ENCODE peak calls at places on chromosomes 12 and 14, in eight cellular contexts. One of them, this sample, is unnamed.

GRCh38 chr14:89681086-89682018 is 264.3 kb upstream of the FOXN3 start:
- DNase-seq in A549: no peak
- DNase-seq in H9: no peak
- DNase-seq in PC-9: no peak
- DNase-seq in ascending aorta: no peak
- DNase-seq in uterus: no peak
- DNase-seq in neuronal stem cell: no peak
- DNase-seq in CD8-positive, alpha-beta T cell: peak; percentile 33
- DNase-seq in this sample: no peak

GRCh38 chr14:96031691-96032090 is 7.5 kb upstream of the C14orf132 start:
- DNase-seq in A549: no peak
- DNase-seq in H9: no peak
- DNase-seq in PC-9: no peak
- DNase-seq in ascending aorta: no peak
- DNase-seq in uterus: no peak
- DNase-seq in neuronal stem cell: no peak
- DNase-seq in CD8-positive, alpha-beta T cell: no peak
- DNase-seq in this sample: no peak

GRCh38 chr12:72273499-72273837 is 1.3 kb downstream of the TRHDE start:
- DNase-seq in A549: no peak
- DNase-seq in H9: no peak
- DNase-seq in PC-9: no peak
- DNase-seq in ascending aorta: no peak
- DNase-seq in uterus: no peak
- DNase-seq in neuronal stem cell: no peak
- DNase-seq in CD8-positive, alpha-beta T cell: no peak
- DNase-seq in this sample: no peak

GRCh38 chr12:94789510-94790225 is 139.3 kb upstream of the TMCC3 start:
- DNase-seq in A549: no peak
- DNase-seq in H9: no peak
- DNase-seq in PC-9: no peak
- DNase-seq in ascending aorta: no peak
- DNase-seq in uterus: no peak
- DNase-seq in neuronal stem cell: no peak
- DNase-seq in CD8-positive, alpha-beta T cell: no peak
- DNase-seq in this sample: no peak

GRCh38 chr14:101889898-101890297 is 74.5 kb upstream of the DYNC1H1 start:
- DNase-seq in A549: peak; percentile 27
- DNase-seq in H9: no peak
- DNase-seq in PC-9: no peak
- DNase-seq in ascending aorta: peak; percentile 27
- DNase-seq in uterus: no peak
- DNase-seq in neuronal stem cell: no peak
- DNase-seq in CD8-positive, alpha-beta T cell: no peak
- DNase-seq in this sample: no peak

GRCh38 chr12:116504438-116504837 is 54.7 kb upstream of the MAP1LC3B2 start:
- DNase-seq in A549: no peak
- DNase-seq in H9: no peak
- DNase-seq in PC-9: no peak
- DNase-seq in ascending aorta: no peak
- DNase-seq in uterus: no peak
- DNase-seq in neuronal stem cell: no peak
- DNase-seq in CD8-positive, alpha-beta T cell: no peak
- DNase-seq in this sample: no peak

GRCh38 chr12:111741235-111741812 is 25.4 kb upstream of the ALDH2 start:
- DNase-seq in A549: no peak
- DNase-seq in H9: no peak
- DNase-seq in PC-9: no peak
- DNase-seq in ascending aorta: no peak
- DNase-seq in uterus: no peak
- DNase-seq in neuronal stem cell: no peak
- DNase-seq in CD8-positive, alpha-beta T cell: no peak
- DNase-seq in this sample: no peak

GRCh38 chr12:67634167-67634793 is 14.3 kb upstream of the DYRK2 start:
- DNase-seq in A549: no peak
- DNase-seq in H9: no peak
- DNase-seq in PC-9: no peak
- DNase-seq in ascending aorta: no peak
- DNase-seq in uterus: no peak
- DNase-seq in neuronal stem cell: no peak
- DNase-seq in CD8-positive, alpha-beta T cell: no peak
- DNase-seq in this sample: no peak

GRCh38 chr12:57890191-57891120 is 43.9 kb upstream of the CTDSP2 start:
- DNase-seq in A549: peak; percentile 73
- DNase-seq in H9: no peak
- DNase-seq in PC-9: no peak
- DNase-seq in ascending aorta: peak; percentile 1
- DNase-seq in uterus: no peak
- DNase-seq in neuronal stem cell: no peak
- DNase-seq in CD8-positive, alpha-beta T cell: no peak
- DNase-seq in this sample: no peak

GRCh38 chr12:120870415-120870814 is 33.7 kb downstream of the SPPL3 start:
- DNase-seq in A549: no peak
- DNase-seq in H9: no peak
- DNase-seq in PC-9: no peak
- DNase-seq in ascending aorta: no peak
- DNase-seq in uterus: no peak
- DNase-seq in neuronal stem cell: no peak
- DNase-seq in CD8-positive, alpha-beta T cell: no peak
- DNase-seq in this sample: no peak

GRCh38 chr12:50537538-50537919 is 32.7 kb downstream of the DIP2B start:
- DNase-seq in A549: peak; percentile 40
- DNase-seq in H9: no peak
- DNase-seq in PC-9: no peak
- DNase-seq in ascending aorta: no peak
- DNase-seq in uterus: no peak
- DNase-seq in neuronal stem cell: no peak
- DNase-seq in CD8-positive, alpha-beta T cell: no peak
- DNase-seq in this sample: no peak

GRCh38 chr12:124913474-124914391 is 717 bp downstream of the UBC start:
- DNase-seq in A549: peak; percentile 94
- DNase-seq in H9: peak; percentile 85
- DNase-seq in PC-9: peak; percentile 78
- DNase-seq in ascending aorta: peak; percentile 91
- DNase-seq in uterus: peak; percentile 88
- DNase-seq in neuronal stem cell: no peak
- DNase-seq in CD8-positive, alpha-beta T cell: peak; percentile 97
- DNase-seq in this sample: peak; percentile 50

GRCh38 chr12:123120452-123121166 is 30.3 kb downstream of the PITPNM2 start:
- DNase-seq in A549: no peak
- DNase-seq in H9: no peak
- DNase-seq in PC-9: peak; percentile 12
- DNase-seq in ascending aorta: no peak
- DNase-seq in uterus: no peak
- DNase-seq in neuronal stem cell: no peak
- DNase-seq in CD8-positive, alpha-beta T cell: peak; percentile 49
- DNase-seq in this sample: no peak

GRCh38 chr12:81797100-81797499 is 38.0 kb upstream of the PPFIA2 start:
- DNase-seq in A549: peak; percentile 29
- DNase-seq in H9: no peak
- DNase-seq in PC-9: no peak
- DNase-seq in ascending aorta: no peak
- DNase-seq in uterus: no peak
- DNase-seq in neuronal stem cell: no peak
- DNase-seq in CD8-positive, alpha-beta T cell: no peak
- DNase-seq in this sample: no peak

GRCh38 chr12:92297405-92297804 is 151.8 kb upstream of the BTG1 start:
- DNase-seq in A549: no peak
- DNase-seq in H9: no peak
- DNase-seq in PC-9: no peak
- DNase-seq in ascending aorta: no peak
- DNase-seq in uterus: no peak
- DNase-seq in neuronal stem cell: no peak
- DNase-seq in CD8-positive, alpha-beta T cell: no peak
- DNase-seq in this sample: no peak

GRCh38 chr12:3185260-3185870 is 108.2 kb downstream of the TSPAN9 start:
- DNase-seq in A549: no peak
- DNase-seq in H9: no peak
- DNase-seq in PC-9: no peak
- DNase-seq in ascending aorta: peak; percentile 75
- DNase-seq in uterus: no peak
- DNase-seq in neuronal stem cell: no peak
- DNase-seq in CD8-positive, alpha-beta T cell: no peak
- DNase-seq in this sample: no peak

DNA sequence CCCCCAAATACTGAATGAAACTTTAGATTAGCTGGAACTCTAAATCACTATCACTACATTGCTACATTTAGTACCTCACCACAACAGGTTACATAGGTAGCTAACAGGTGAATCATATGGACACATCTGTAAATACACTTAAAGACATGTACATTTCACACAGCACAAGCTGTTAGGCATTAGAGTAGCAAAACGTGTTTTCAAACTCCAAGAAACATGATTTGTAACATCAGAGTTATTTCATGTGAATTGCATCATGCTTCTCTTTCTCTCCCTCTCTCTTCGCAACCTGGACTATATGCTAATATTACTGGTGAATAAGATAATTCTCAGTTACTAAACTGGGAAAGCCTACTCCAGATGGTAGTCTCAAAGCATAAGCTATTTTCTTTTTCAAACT is 4.3 kb downstream of the SEL1L start:
- DNase-seq in A549: no peak
- DNase-seq in H9: no peak
- DNase-seq in PC-9: no peak
- DNase-seq in ascending aorta: no peak
- DNase-seq in uterus: no peak
- DNase-seq in neuronal stem cell: no peak
- DNase-seq in CD8-positive, alpha-beta T cell: no peak
- DNase-seq in this sample: no peak
- H3K4me1 ChIP-seq in A549: peaks cover 30% of the 10 kb centered on the region
- H3K4me1 ChIP-seq in H9: no peaks in the 10 kb centered on the region
- H3K4me1 ChIP-seq in PC-9: peaks cover 9% of the 10 kb centered on the region
- H3K4me1 ChIP-seq in ascending aorta: no peaks in the 10 kb centered on the region
- H3K4me1 ChIP-seq in uterus: peaks cover 6% of the 10 kb centered on the region
- H3K4me1 ChIP-seq in neuronal stem cell: no peaks in the 10 kb centered on the region
- H3K4me1 ChIP-seq in CD8-positive, alpha-beta T cell: peaks cover 24% of the 10 kb centered on the region
- H3K4me1 ChIP-seq in this sample: peaks cover 57% of the 10 kb centered on the region

GRCh38 chr14:37198273-37198598 is 499 bp downstream of the MIPOL1 start:
- DNase-seq in A549: no peak
- DNase-seq in H9: no peak
- DNase-seq in PC-9: no peak
- DNase-seq in ascending aorta: no peak
- DNase-seq in uterus: no peak
- DNase-seq in neuronal stem cell: no peak
- DNase-seq in CD8-positive, alpha-beta T cell: no peak
- DNase-seq in this sample: no peak

GRCh38 chr14:37196604-37197420 is 925 bp upstream of the MIPOL1 start:
- DNase-seq in A549: no peak
- DNase-seq in H9: no peak
- DNase-seq in PC-9: no peak
- DNase-seq in ascending aorta: no peak
- DNase-seq in uterus: no peak
- DNase-seq in neuronal stem cell: no peak
- DNase-seq in CD8-positive, alpha-beta T cell: no peak
- DNase-seq in this sample: no peak

GRCh38 chr14:37197421-37198272 is at the start of gene MIPOL1:
- DNase-seq in A549: peak; percentile 89
- DNase-seq in H9: peak; percentile 65
- DNase-seq in PC-9: peak; percentile 86
- DNase-seq in ascending aorta: peak; percentile 90
- DNase-seq in uterus: peak; percentile 83
- DNase-seq in neuronal stem cell: peak; percentile 61
- DNase-seq in CD8-positive, alpha-beta T cell: no peak
- DNase-seq in this sample: peak; percentile 21

GRCh38 chr14:37201724-37202123 is 4.0 kb downstream of the MIPOL1 start:
- DNase-seq in A549: no peak
- DNase-seq in H9: no peak
- DNase-seq in PC-9: no peak
- DNase-seq in ascending aorta: no peak
- DNase-seq in uterus: no peak
- DNase-seq in neuronal stem cell: no peak
- DNase-seq in CD8-positive, alpha-beta T cell: no peak
- DNase-seq in this sample: no peak

GRCh38 chr14:37198907-37199306 is 1.2 kb downstream of the MIPOL1 start:
- DNase-seq in A549: no peak
- DNase-seq in H9: no peak
- DNase-seq in PC-9: no peak
- DNase-seq in ascending aorta: no peak
- DNase-seq in uterus: no peak
- DNase-seq in neuronal stem cell: no peak
- DNase-seq in CD8-positive, alpha-beta T cell: no peak
- DNase-seq in this sample: no peak
- H3K4me1 ChIP-seq in A549: peaks cover 14% of the 10 kb centered on the region
- H3K4me1 ChIP-seq in H9: no peaks in the 10 kb centered on the region
- H3K4me1 ChIP-seq in PC-9: peaks cover 8% of the 10 kb centered on the region
- H3K4me1 ChIP-seq in ascending aorta: no peaks in the 10 kb centered on the region
- H3K4me1 ChIP-seq in uterus: no peaks in the 10 kb centered on the region
- H3K4me1 ChIP-seq in neuronal stem cell: peaks cover 1% of the 10 kb centered on the region
- H3K4me1 ChIP-seq in CD8-positive, alpha-beta T cell: no peaks in the 10 kb centered on the region
- H3K4me1 ChIP-seq in this sample: peaks cover 13% of the 10 kb centered on the region

DNA sequence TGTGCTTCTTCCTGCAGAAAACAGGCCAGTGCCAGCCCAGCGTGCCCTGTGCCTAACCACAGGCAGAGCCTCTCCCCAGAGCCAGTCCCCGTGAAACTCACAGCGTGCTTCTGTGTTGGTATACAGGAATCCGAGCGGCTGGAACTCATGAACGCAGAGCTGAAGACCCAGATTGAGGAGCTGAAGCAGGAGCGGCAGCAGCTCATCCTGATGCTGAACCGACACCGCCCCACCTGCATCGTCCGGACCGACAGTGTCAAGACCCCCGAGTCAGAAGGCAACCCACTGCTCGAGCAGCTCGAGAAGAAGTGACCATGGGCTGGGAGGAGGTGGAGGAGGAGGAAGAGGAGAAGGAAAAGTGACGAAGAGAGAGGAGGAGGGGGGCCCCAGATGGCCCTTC is 41.3 kb downstream of the JDP2 start:
- DNase-seq in A549: no peak
- DNase-seq in H9: no peak
- DNase-seq in PC-9: no peak
- DNase-seq in ascending aorta: no peak
- DNase-seq in uterus: no peak
- DNase-seq in neuronal stem cell: no peak
- DNase-seq in CD8-positive, alpha-beta T cell: no peak
- DNase-seq in this sample: no peak
- H3K4me1 ChIP-seq in A549: no peaks in the 10 kb centered on the region
- H3K4me1 ChIP-seq in H9: no peaks in the 10 kb centered on the region
- H3K4me1 ChIP-seq in PC-9: no peaks in the 10 kb centered on the region
- H3K4me1 ChIP-seq in ascending aorta: peaks cover 5% of the 10 kb centered on the region
- H3K4me1 ChIP-seq in uterus: no peaks in the 10 kb centered on the region
- H3K4me1 ChIP-seq in neuronal stem cell: no peaks in the 10 kb centered on the region
- H3K4me1 ChIP-seq in CD8-positive, alpha-beta T cell: no peaks in the 10 kb centered on the region
- H3K4me1 ChIP-seq in this sample: peaks cover 57% of the 10 kb centered on the region

DNA sequence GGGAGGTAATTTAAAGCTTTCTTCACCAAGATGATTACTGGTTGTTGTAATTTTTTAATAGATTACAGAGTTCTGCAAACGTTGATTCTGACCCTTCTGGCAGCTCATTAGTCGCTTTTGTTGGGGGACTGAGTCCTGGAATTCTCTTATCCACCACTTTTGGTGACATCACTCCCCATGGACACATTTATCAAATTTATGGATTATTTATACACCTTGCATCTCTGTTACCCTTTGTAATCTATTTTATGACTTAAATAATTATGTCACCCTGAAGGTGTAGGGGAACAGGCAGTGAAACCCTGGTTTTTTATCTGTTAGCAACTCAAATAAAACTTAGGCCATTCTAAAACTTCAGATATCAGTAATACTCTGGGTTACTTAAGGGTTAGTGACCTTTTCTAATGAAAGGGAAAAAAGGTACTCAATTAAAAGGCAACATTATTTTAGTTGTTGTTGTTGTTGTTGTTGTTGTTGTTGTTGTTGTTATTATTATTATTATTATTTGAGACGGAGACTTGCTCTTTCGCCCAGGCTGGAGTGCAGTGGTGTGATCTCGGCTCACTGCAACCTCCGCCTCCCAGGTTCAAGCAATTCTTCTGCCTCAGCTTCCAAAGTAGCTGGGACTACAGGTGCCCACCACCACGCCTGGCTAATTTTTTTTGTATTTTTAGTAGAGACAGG is 58.9 kb upstream of the RNU6-7 start:
- DNase-seq in A549: no peak
- DNase-seq in H9: no peak
- DNase-seq in PC-9: no peak
- DNase-seq in ascending aorta: no peak
- DNase-seq in uterus: no peak
- DNase-seq in neuronal stem cell: no peak
- DNase-seq in CD8-positive, alpha-beta T cell: no peak
- DNase-seq in this sample: no peak
- H3K4me1 ChIP-seq in A549: peaks cover 3% of the 10 kb centered on the region
- H3K4me1 ChIP-seq in H9: no peaks in the 10 kb centered on the region
- H3K4me1 ChIP-seq in PC-9: no peaks in the 10 kb centered on the region
- H3K4me1 ChIP-seq in ascending aorta: no peaks in the 10 kb centered on the region
- H3K4me1 ChIP-seq in uterus: no peaks in the 10 kb centered on the region
- H3K4me1 ChIP-seq in neuronal stem cell: no peaks in the 10 kb centered on the region
- H3K4me1 ChIP-seq in CD8-positive, alpha-beta T cell: no peaks in the 10 kb centered on the region
- H3K4me1 ChIP-seq in this sample: no peaks in the 10 kb centered on the region

This sample was measured in thoracic aorta.